ENCODE peak calls at places on chromosome 5, in six cellular contexts. Q is ovary; N is cerebellar cortex; H is GM20000; Z is stimulated activated CD8-positive, alpha-beta memory T cell treated with anti-CD3 and anti-CD28 coated beads, Interleukin-4, amount 100 ng/mL, for 24 hours; D is DMS53. R is an unnamed sample.
A peak's percentile ranks its signal among the peaks of the same experiment; 100 is the strongest.

GRCh38 chr5:2207966-2208544 is 325.3 kb upstream of the IRX4 start:
- DNase-seq in N (peak; percentile 7), Z (no peak), H (no peak), D (peak; percentile 51), Q (no peak), R (no peak)

GRCh38 chr5:138303365-138303764 is 28.2 kb downstream of the CDC25C start:
- DNase-seq in Q (no peak), D (peak; percentile 50), N (peak; percentile 49), H (no peak), Z (no peak), R (no peak)

GRCh38 chr5:527646-528591 is 3.7 kb upstream of the SLC9A3 start:
- DNase-seq in Z (no peak), H (peak; percentile 82), N (no peak), Q (no peak), D (peak; percentile 49), R (no peak)

GRCh38 chr5:157137691-157138090 is 5.0 kb downstream of the MED7 start:
- DNase-seq in H (no peak), Z (no peak), N (no peak), D (no peak), Q (no peak), R (no peak)

GRCh38 chr5:147452137-147452838 is 57.6 kb downstream of the DPYSL3 start:
- DNase-seq in Z (no peak), N (peak; percentile 28), H (no peak), Q (peak; percentile 43), D (no peak), R (peak; percentile 96)

GRCh38 chr5:103037673-103038455 is 82.1 kb downstream of the GIN1 start:
- DNase-seq in H (no peak), N (no peak), Z (no peak), Q (no peak), D (peak; percentile 26), R (peak; percentile 21)

GRCh38 chr5:123517479-123517878 is 5.5 kb downstream of the CSNK1G3 start:
- DNase-seq in N (no peak), Z (no peak), D (no peak), Q (no peak), H (peak; percentile 25), R (no peak)

GRCh38 chr5:134141346-134142050 is 27.0 kb downstream of the TCF7 start:
- DNase-seq in N (no peak), Q (no peak), H (no peak), D (no peak), Z (no peak), R (peak; percentile 30)

R was measured in NCI-H69.